ENCODE peak calls at places on chromosomes 7 and 10, in seven cellular contexts. One of them, this sample, is unnamed.

GRCh38 chr7:30922596-30922995 is 10.9 kb downstream of the AQP1 start:
- DNase-seq in neuronal stem cell: no peak
- DNase-seq in trophoblast cell: no peak
- DNase-seq in mesendoderm: no peak
- DNase-seq in H1: no peak
- DNase-seq in mesenchymal stem cell: no peak
- DNase-seq in H9: peak; percentile 16
- DNase-seq in this sample: no peak

GRCh38 chr7:34675749-34676374 is 17.8 kb downstream of the NPSR1 start:
- DNase-seq in neuronal stem cell: peak; percentile 20
- DNase-seq in mesendoderm: peak; percentile 57
- DNase-seq in trophoblast cell: peak; percentile 60
- DNase-seq in H9: peak; percentile 49
- DNase-seq in H1: peak; percentile 53
- DNase-seq in mesenchymal stem cell: peak; percentile 9
- DNase-seq in this sample: no peak

GRCh38 chr7:24730018-24730369 is 27.3 kb downstream of the GSDME start:
- DNase-seq in mesendoderm: no peak
- DNase-seq in mesenchymal stem cell: no peak
- DNase-seq in trophoblast cell: no peak
- DNase-seq in H9: no peak
- DNase-seq in neuronal stem cell: no peak
- DNase-seq in H1: no peak
- DNase-seq in this sample: no peak

GRCh38 chr10:28714401-28715053 is 37.2 kb downstream of the BAMBI start:
- DNase-seq in H1: no peak
- DNase-seq in mesenchymal stem cell: no peak
- DNase-seq in trophoblast cell: no peak
- DNase-seq in mesendoderm: no peak
- DNase-seq in neuronal stem cell: no peak
- DNase-seq in H9: no peak
- DNase-seq in this sample: no peak

GRCh38 chr7:94344826-94345225 is 49.9 kb upstream of the COL1A2 start:
- DNase-seq in mesendoderm: no peak
- DNase-seq in mesenchymal stem cell: peak; percentile 28
- DNase-seq in H9: no peak
- DNase-seq in neuronal stem cell: no peak
- DNase-seq in H1: no peak
- DNase-seq in trophoblast cell: no peak
- DNase-seq in this sample: peak; percentile 61

GRCh38 chr10:11145498-11145855 is 127.8 kb downstream of the CELF2 start:
- DNase-seq in neuronal stem cell: no peak
- DNase-seq in trophoblast cell: no peak
- DNase-seq in H9: no peak
- DNase-seq in mesenchymal stem cell: peak; percentile 75
- DNase-seq in mesendoderm: no peak
- DNase-seq in H1: no peak
- DNase-seq in this sample: no peak

GRCh38 chr7:142603870-142604448 is 145.3 kb upstream of the PRSS1 start:
- DNase-seq in mesendoderm: peak; percentile 72
- DNase-seq in mesenchymal stem cell: peak; percentile 67
- DNase-seq in neuronal stem cell: peak; percentile 66
- DNase-seq in H1: peak; percentile 58
- DNase-seq in trophoblast cell: peak; percentile 83
- DNase-seq in H9: no peak
- DNase-seq in this sample: peak; percentile 63

GRCh38 chr7:30789334-30789711 is 18.1 kb downstream of the MINDY4 start:
- DNase-seq in trophoblast cell: no peak
- DNase-seq in neuronal stem cell: no peak
- DNase-seq in mesendoderm: no peak
- DNase-seq in H9: no peak
- DNase-seq in mesenchymal stem cell: peak; percentile 93
- DNase-seq in H1: no peak
- DNase-seq in this sample: peak; percentile 89

GRCh38 chr10:96536129-96536528 is 22.4 kb upstream of the TLL2 start:
- DNase-seq in H1: no peak
- DNase-seq in trophoblast cell: no peak
- DNase-seq in H9: no peak
- DNase-seq in mesendoderm: no peak
- DNase-seq in neuronal stem cell: no peak
- DNase-seq in mesenchymal stem cell: no peak
- DNase-seq in this sample: no peak

GRCh38 chr7:67343566-67343965 is 346.9 kb downstream of the TYW1 start:
- DNase-seq in trophoblast cell: no peak
- DNase-seq in H1: no peak
- DNase-seq in H9: no peak
- DNase-seq in mesendoderm: no peak
- DNase-seq in mesenchymal stem cell: no peak
- DNase-seq in neuronal stem cell: no peak
- DNase-seq in this sample: no peak

GRCh38 chr10:12483996-12484944 is 134.9 kb downstream of the CAMK1D start:
- DNase-seq in H9: no peak
- DNase-seq in trophoblast cell: no peak
- DNase-seq in neuronal stem cell: no peak
- DNase-seq in mesenchymal stem cell: no peak
- DNase-seq in mesendoderm: no peak
- DNase-seq in H1: no peak
- DNase-seq in this sample: no peak

GRCh38 chr7:130356760-130357611 is 12.4 kb downstream of the CPA5 start:
- DNase-seq in H9: no peak
- DNase-seq in trophoblast cell: peak; percentile 92
- DNase-seq in mesendoderm: peak; percentile 64
- DNase-seq in mesenchymal stem cell: peak; percentile 87
- DNase-seq in H1: no peak
- DNase-seq in neuronal stem cell: no peak
- DNase-seq in this sample: peak; percentile 91

GRCh38 chr10:100427374-100427773 is 35.4 kb upstream of the WNT8B start:
- DNase-seq in H1: no peak
- DNase-seq in neuronal stem cell: no peak
- DNase-seq in mesenchymal stem cell: no peak
- DNase-seq in trophoblast cell: no peak
- DNase-seq in H9: no peak
- DNase-seq in mesendoderm: no peak
- DNase-seq in this sample: no peak

GRCh38 chr10:12730809-12731519 is 270.5 kb downstream of the CCDC3 start:
- DNase-seq in H1: no peak
- DNase-seq in neuronal stem cell: no peak
- DNase-seq in trophoblast cell: no peak
- DNase-seq in H9: no peak
- DNase-seq in mesenchymal stem cell: peak; percentile 27
- DNase-seq in mesendoderm: no peak
- DNase-seq in this sample: peak; percentile 35

GRCh38 chr10:93072713-93073538 is 767 bp upstream of the CYP26A1 start:
- DNase-seq in mesenchymal stem cell: no peak
- DNase-seq in H9: peak; percentile 42
- DNase-seq in trophoblast cell: no peak
- DNase-seq in neuronal stem cell: no peak
- DNase-seq in mesendoderm: no peak
- DNase-seq in H1: no peak
- DNase-seq in this sample: no peak

GRCh38 chr10:61805091-61805490 is 96.4 kb upstream of the ARID5B start:
- DNase-seq in H1: no peak
- DNase-seq in neuronal stem cell: no peak
- DNase-seq in H9: no peak
- DNase-seq in mesendoderm: no peak
- DNase-seq in trophoblast cell: no peak
- DNase-seq in mesenchymal stem cell: no peak
- DNase-seq in this sample: no peak

GRCh38 chr10:72105098-72105475 is 16.7 kb upstream of the SPOCK2 start:
- DNase-seq in neuronal stem cell: no peak
- DNase-seq in H1: no peak
- DNase-seq in mesenchymal stem cell: no peak
- DNase-seq in mesendoderm: no peak
- DNase-seq in trophoblast cell: no peak
- DNase-seq in H9: no peak
- DNase-seq in this sample: no peak

GRCh38 chr10:22624289-22624738 is 90.1 kb downstream of the PIP4K2A start:
- DNase-seq in H1: no peak
- DNase-seq in H9: no peak
- DNase-seq in trophoblast cell: peak; percentile 83
- DNase-seq in neuronal stem cell: no peak
- DNase-seq in mesenchymal stem cell: peak; percentile 75
- DNase-seq in mesendoderm: peak; percentile 87
- DNase-seq in this sample: peak; percentile 82

GRCh38 chr7:29511337-29511736 is 52.3 kb upstream of the PRR15 start:
- DNase-seq in neuronal stem cell: no peak
- DNase-seq in mesenchymal stem cell: no peak
- DNase-seq in H9: no peak
- DNase-seq in trophoblast cell: no peak
- DNase-seq in mesendoderm: no peak
- DNase-seq in H1: no peak
- DNase-seq in this sample: no peak

GRCh38 chr7:105612806-105613205 is 31.5 kb upstream of the EFCAB10 start:
- DNase-seq in mesendoderm: no peak
- DNase-seq in H9: no peak
- DNase-seq in H1: no peak
- DNase-seq in neuronal stem cell: no peak
- DNase-seq in trophoblast cell: no peak
- DNase-seq in mesenchymal stem cell: no peak
- DNase-seq in this sample: no peak

GRCh38 chr10:122637371-122637770 is 62.3 kb downstream of the C10orf120 start:
- DNase-seq in H9: no peak
- DNase-seq in mesenchymal stem cell: no peak
- DNase-seq in neuronal stem cell: no peak
- DNase-seq in mesendoderm: no peak
- DNase-seq in H1: no peak
- DNase-seq in trophoblast cell: no peak
- DNase-seq in this sample: no peak

GRCh38 chr7:94251-94801 is 98.0 kb upstream of the FAM20C start:
- DNase-seq in mesendoderm: no peak
- DNase-seq in neuronal stem cell: no peak
- DNase-seq in mesenchymal stem cell: no peak
- DNase-seq in H9: no peak
- DNase-seq in H1: no peak
- DNase-seq in trophoblast cell: no peak
- DNase-seq in this sample: no peak

GRCh38 chr10:48496105-48496830 is 108.6 kb downstream of the ARHGAP22 start:
- DNase-seq in mesendoderm: no peak
- DNase-seq in neuronal stem cell: no peak
- DNase-seq in mesenchymal stem cell: no peak
- DNase-seq in H1: peak; percentile 39
- DNase-seq in H9: no peak
- DNase-seq in trophoblast cell: peak; percentile 74
- DNase-seq in this sample: no peak
- H4K8ac ChIP-seq in mesendoderm: no peak overlapping the region
- H4K8ac ChIP-seq in neuronal stem cell: no peak overlapping the region
- H4K8ac ChIP-seq in mesenchymal stem cell: peak overlapping the region; percentile 16
- H4K8ac ChIP-seq in H1: no peak overlapping the region
- H4K8ac ChIP-seq in H9: no peak overlapping the region
- H4K8ac ChIP-seq in trophoblast cell: no peak overlapping the region
- H4K8ac ChIP-seq in this sample: no peak overlapping the region

GRCh38 chr10:78575400-78575799 is 493.4 kb upstream of the ZMIZ1 start:
- DNase-seq in H9: no peak
- DNase-seq in neuronal stem cell: no peak
- DNase-seq in H1: no peak
- DNase-seq in mesendoderm: no peak
- DNase-seq in trophoblast cell: no peak
- DNase-seq in mesenchymal stem cell: no peak
- DNase-seq in this sample: no peak

GRCh38 chr10:78576276-78576675 is 492.5 kb upstream of the ZMIZ1 start:
- DNase-seq in H9: no peak
- DNase-seq in trophoblast cell: no peak
- DNase-seq in neuronal stem cell: no peak
- DNase-seq in mesendoderm: no peak
- DNase-seq in H1: no peak
- DNase-seq in mesenchymal stem cell: no peak
- DNase-seq in this sample: no peak

GRCh38 chr10:78578929-78579328 is 489.8 kb upstream of the ZMIZ1 start:
- DNase-seq in H1: no peak
- DNase-seq in H9: no peak
- DNase-seq in mesenchymal stem cell: peak; percentile 10
- DNase-seq in neuronal stem cell: no peak
- DNase-seq in mesendoderm: no peak
- DNase-seq in trophoblast cell: peak; percentile 31
- DNase-seq in this sample: peak; percentile 43

GRCh38 chr10:78579586-78579985 is 489.2 kb upstream of the ZMIZ1 start:
- DNase-seq in trophoblast cell: no peak
- DNase-seq in H9: no peak
- DNase-seq in neuronal stem cell: no peak
- DNase-seq in mesenchymal stem cell: no peak
- DNase-seq in H1: no peak
- DNase-seq in mesendoderm: no peak
- DNase-seq in this sample: no peak

DNA sequence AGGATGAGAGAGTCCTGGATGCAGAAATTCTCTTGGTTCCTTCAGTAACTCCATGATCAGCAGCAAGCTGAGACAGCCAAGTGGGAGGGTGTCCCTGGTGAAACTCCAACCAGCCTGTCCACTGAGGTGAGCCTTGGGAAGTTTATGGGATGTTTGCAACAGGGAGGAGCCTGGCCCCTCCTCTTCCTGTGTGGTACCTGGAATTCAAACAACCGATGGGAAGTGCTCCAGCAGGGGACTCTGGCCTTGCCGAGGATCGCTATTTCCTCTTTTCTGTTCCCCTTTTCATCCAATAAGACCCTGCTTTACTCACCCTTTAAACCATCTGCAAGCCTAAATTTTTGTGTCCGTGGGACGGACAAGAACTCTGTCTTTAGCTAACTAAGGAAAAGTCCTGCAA is 491.1 kb upstream of the ZMIZ1 start:
- DNase-seq in mesenchymal stem cell: no peak
- DNase-seq in H9: no peak
- DNase-seq in neuronal stem cell: no peak
- DNase-seq in trophoblast cell: no peak
- DNase-seq in H1: no peak
- DNase-seq in mesendoderm: no peak
- DNase-seq in this sample: no peak
- H2BK120ac ChIP-seq in mesenchymal stem cell: no peak overlapping the region
- H2BK120ac ChIP-seq in H9: no peak overlapping the region
- H2BK120ac ChIP-seq in neuronal stem cell: no peak overlapping the region
- H2BK120ac ChIP-seq in trophoblast cell: no peak overlapping the region
- H2BK120ac ChIP-seq in H1: no peak overlapping the region
- H2BK120ac ChIP-seq in mesendoderm: no peak overlapping the region
- H2BK120ac ChIP-seq in this sample: no peak overlapping the region

GRCh38 chr7:18163091-18163490 is 135.4 kb upstream of the PRPS1L1 start:
- DNase-seq in mesenchymal stem cell: peak; percentile 33
- DNase-seq in H9: no peak
- DNase-seq in neuronal stem cell: no peak
- DNase-seq in H1: no peak
- DNase-seq in mesendoderm: no peak
- DNase-seq in trophoblast cell: peak; percentile 36
- DNase-seq in this sample: no peak
- H2AK5ac ChIP-seq in mesenchymal stem cell: no peak overlapping the region
- H2AK5ac ChIP-seq in H9: no peak overlapping the region
- H2AK5ac ChIP-seq in neuronal stem cell: no peak overlapping the region
- H2AK5ac ChIP-seq in H1: no peak overlapping the region
- H2AK5ac ChIP-seq in mesendoderm: no peak overlapping the region
- H2AK5ac ChIP-seq in trophoblast cell: no peak overlapping the region
- H2AK5ac ChIP-seq in this sample: no peak overlapping the region

GRCh38 chr7:47036909-47037308 is 545.0 kb downstream of the TNS3 start:
- DNase-seq in H1: no peak
- DNase-seq in mesendoderm: no peak
- DNase-seq in mesenchymal stem cell: no peak
- DNase-seq in H9: no peak
- DNase-seq in trophoblast cell: no peak
- DNase-seq in neuronal stem cell: no peak
- DNase-seq in this sample: no peak
- H4K8ac ChIP-seq in H1: no peak overlapping the region
- H4K8ac ChIP-seq in mesendoderm: no peak overlapping the region
- H4K8ac ChIP-seq in mesenchymal stem cell: peak overlapping the region; percentile 12
- H4K8ac ChIP-seq in H9: no peak overlapping the region
- H4K8ac ChIP-seq in trophoblast cell: no peak overlapping the region
- H4K8ac ChIP-seq in neuronal stem cell: no peak overlapping the region
- H4K8ac ChIP-seq in this sample: no peak overlapping the region